ENCODE peak calls at places on chromosome 22, in six cellular contexts. One of them, this sample, is unnamed. For H3K36me3, the result is how much of the 10 kb centered on the place peaks cover.

GRCh38 chr22:40332319-40332781 is 13.9 kb upstream of the ADSL start:
- DNase-seq in HepG2: no peak
- DNase-seq in K562: no peak
- DNase-seq in GM23338: no peak
- DNase-seq in HCT116: no peak
- DNase-seq in SK-N-SH: peak
- DNase-seq in this sample: no peak

GRCh38 chr22:37801946-37802309 is 5.8 kb upstream of the GCAT start:
- DNase-seq in GM23338: peak
- DNase-seq in HCT116: no peak
- DNase-seq in SK-N-SH: peak
- DNase-seq in HepG2: no peak
- DNase-seq in K562: no peak
- DNase-seq in this sample: no peak

GRCh38 chr22:46063861-46064235 is 86.5 kb upstream of the PPARA start:
- DNase-seq in HCT116: no peak
- DNase-seq in SK-N-SH: no peak
- DNase-seq in GM23338: no peak
- DNase-seq in HepG2: no peak
- DNase-seq in K562: no peak
- DNase-seq in this sample: no peak

GRCh38 chr22:24521791-24522245 is 26.7 kb downstream of the UPB1 start:
- DNase-seq in HepG2: peak
- DNase-seq in SK-N-SH: peak
- DNase-seq in HCT116: peak
- DNase-seq in GM23338: peak
- DNase-seq in K562: peak
- DNase-seq in this sample: peak

GRCh38 chr22:43945632-43946390 is 9.4 kb upstream of the SAMM50 start:
- DNase-seq in SK-N-SH: peak
- DNase-seq in K562: peak
- DNase-seq in HepG2: peak
- DNase-seq in GM23338: peak
- DNase-seq in HCT116: peak
- DNase-seq in this sample: no peak

GRCh38 chr22:50302041-50302541 is 5.4 kb downstream of the PLXNB2 start:
- DNase-seq in HepG2: no peak
- DNase-seq in HCT116: no peak
- DNase-seq in K562: no peak
- DNase-seq in GM23338: no peak
- DNase-seq in SK-N-SH: no peak
- DNase-seq in this sample: no peak

GRCh38 chr22:18996376-18996900 is 60.3 kb upstream of the PRODH start:
- DNase-seq in HepG2: no peak
- DNase-seq in HCT116: no peak
- DNase-seq in GM23338: no peak
- DNase-seq in SK-N-SH: no peak
- DNase-seq in K562: no peak
- DNase-seq in this sample: no peak

GRCh38 chr22:50303515-50303847 is 4.0 kb downstream of the PLXNB2 start:
- DNase-seq in HepG2: no peak
- DNase-seq in GM23338: no peak
- DNase-seq in HCT116: no peak
- DNase-seq in K562: no peak
- DNase-seq in SK-N-SH: no peak
- DNase-seq in this sample: no peak

GRCh38 chr22:27416553-27417427 is 384.8 kb downstream of the MN1 start:
- DNase-seq in GM23338: peak
- DNase-seq in K562: no peak
- DNase-seq in SK-N-SH: peak
- DNase-seq in HCT116: no peak
- DNase-seq in HepG2: no peak
- DNase-seq in this sample: no peak

GRCh38 chr22:48588881-48589450 is 1238.7 kb downstream of the BRD1 start:
- DNase-seq in K562: no peak
- DNase-seq in GM23338: no peak
- DNase-seq in HepG2: no peak
- DNase-seq in SK-N-SH: no peak
- DNase-seq in HCT116: no peak
- DNase-seq in this sample: no peak

GRCh38 chr22:38075105-38075825 is 8.7 kb downstream of the SLC16A8 start:
- DNase-seq in HepG2: no peak
- DNase-seq in SK-N-SH: no peak
- DNase-seq in HCT116: no peak
- DNase-seq in GM23338: no peak
- DNase-seq in K562: no peak
- DNase-seq in this sample: no peak

GRCh38 chr22:45096256-45096907 is 67.3 kb upstream of the NUP50 start:
- DNase-seq in SK-N-SH: peak
- DNase-seq in HepG2: peak
- DNase-seq in HCT116: peak
- DNase-seq in GM23338: peak
- DNase-seq in K562: peak
- DNase-seq in this sample: peak

GRCh38 chr22:27204817-27205216 is 547.4 kb downstream of the MIAT start:
- DNase-seq in HCT116: no peak
- DNase-seq in K562: no peak
- DNase-seq in HepG2: no peak
- DNase-seq in SK-N-SH: no peak
- DNase-seq in GM23338: no peak
- DNase-seq in this sample: no peak

GRCh38 chr22:40345271-40345670 is 1.0 kb upstream of the ADSL start:
- DNase-seq in GM23338: no peak
- DNase-seq in HepG2: no peak
- DNase-seq in SK-N-SH: no peak
- DNase-seq in K562: no peak
- DNase-seq in HCT116: no peak
- DNase-seq in this sample: no peak

GRCh38 chr22:43317252-43317651 is 25.9 kb downstream of the SCUBE1 start:
- DNase-seq in HepG2: no peak
- DNase-seq in GM23338: no peak
- DNase-seq in K562: no peak
- DNase-seq in SK-N-SH: peak
- DNase-seq in HCT116: no peak
- DNase-seq in this sample: no peak

GRCh38 chr22:45603631-45604030 is 68.0 kb upstream of the ATXN10 start:
- DNase-seq in HCT116: no peak
- DNase-seq in HepG2: no peak
- DNase-seq in GM23338: no peak
- DNase-seq in K562: no peak
- DNase-seq in SK-N-SH: no peak
- DNase-seq in this sample: no peak

GRCh38 chr22:19178065-19178658 is 374 bp downstream of the SLC25A1 start:
- DNase-seq in HepG2: peak
- DNase-seq in HCT116: no peak
- DNase-seq in K562: peak
- DNase-seq in GM23338: peak
- DNase-seq in SK-N-SH: peak
- DNase-seq in this sample: no peak

DNA sequence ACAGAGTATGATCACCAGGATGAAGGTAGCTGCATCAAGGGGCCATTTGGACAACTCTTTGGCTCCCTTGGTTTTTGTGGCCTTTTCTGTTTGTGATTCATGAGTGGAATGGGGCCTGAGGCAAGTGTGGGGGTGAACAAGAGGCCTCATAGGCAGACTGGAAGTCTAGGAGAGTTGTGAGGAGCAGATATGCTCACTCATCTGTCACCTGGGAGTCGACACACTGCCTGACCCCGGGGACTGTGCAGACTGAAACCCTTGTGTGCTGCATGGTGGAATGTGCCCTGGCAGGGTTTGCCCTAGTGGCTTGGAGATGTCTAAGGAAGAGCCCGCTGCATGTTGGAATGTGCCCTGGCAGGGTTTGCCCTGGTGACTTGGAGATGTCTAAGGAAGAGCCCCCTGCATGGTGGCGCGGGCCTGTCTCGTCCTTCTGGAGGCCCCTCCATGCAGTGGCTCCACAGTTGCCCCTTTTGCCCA is 60.0 kb downstream of the MED15 start:
- DNase-seq in HepG2: no peak
- DNase-seq in HCT116: no peak
- DNase-seq in SK-N-SH: no peak
- DNase-seq in GM23338: no peak
- DNase-seq in K562: no peak
- DNase-seq in this sample: no peak
- H3K36me3 ChIP-seq in HepG2: half or more
- H3K36me3 ChIP-seq in HCT116: under half
- H3K36me3 ChIP-seq in SK-N-SH: half or more
- H3K36me3 ChIP-seq in GM23338: under half
- H3K36me3 ChIP-seq in K562: half or more
- H3K36me3 ChIP-seq in this sample: under half

DNA sequence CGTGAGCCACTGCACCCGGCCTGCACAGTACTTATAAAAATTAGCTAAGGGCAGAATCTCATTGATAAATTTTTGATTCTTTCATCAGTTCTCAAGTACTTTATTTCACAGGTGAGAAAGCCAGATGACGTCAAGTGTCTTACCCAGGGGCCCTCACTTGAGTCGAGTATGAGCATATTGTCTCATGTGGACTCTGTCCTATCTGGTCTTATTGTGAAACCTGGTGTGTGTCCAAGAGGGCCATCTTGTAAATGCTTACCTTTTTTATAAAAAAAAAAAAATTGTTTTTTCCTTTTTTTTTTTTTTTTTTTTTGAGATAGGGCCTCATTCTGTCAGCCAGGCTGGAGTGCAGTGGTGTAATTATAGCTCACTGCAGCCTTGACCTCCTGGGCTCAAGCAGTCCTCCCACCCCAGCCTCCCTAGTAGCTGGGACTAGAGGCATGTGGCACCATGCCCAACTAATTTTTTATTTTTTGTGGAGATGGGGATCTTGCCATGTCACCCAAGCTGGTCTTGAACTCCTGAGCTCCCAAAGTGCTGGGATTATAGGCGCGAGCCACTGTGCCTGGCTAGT is 6.0 kb downstream of the ACO2 start:
- DNase-seq in GM23338: no peak
- DNase-seq in HepG2: peak
- DNase-seq in K562: no peak
- DNase-seq in HCT116: no peak
- DNase-seq in SK-N-SH: no peak
- DNase-seq in this sample: no peak
- TF ChIP-seq REST in GM23338: no peak
- TF ChIP-seq REST in HepG2: no peak
- TF ChIP-seq REST in K562: no peak
- TF ChIP-seq REST in HCT116: no peak
- TF ChIP-seq REST in SK-N-SH: no peak
- TF ChIP-seq REST in this sample: no peak

DNA sequence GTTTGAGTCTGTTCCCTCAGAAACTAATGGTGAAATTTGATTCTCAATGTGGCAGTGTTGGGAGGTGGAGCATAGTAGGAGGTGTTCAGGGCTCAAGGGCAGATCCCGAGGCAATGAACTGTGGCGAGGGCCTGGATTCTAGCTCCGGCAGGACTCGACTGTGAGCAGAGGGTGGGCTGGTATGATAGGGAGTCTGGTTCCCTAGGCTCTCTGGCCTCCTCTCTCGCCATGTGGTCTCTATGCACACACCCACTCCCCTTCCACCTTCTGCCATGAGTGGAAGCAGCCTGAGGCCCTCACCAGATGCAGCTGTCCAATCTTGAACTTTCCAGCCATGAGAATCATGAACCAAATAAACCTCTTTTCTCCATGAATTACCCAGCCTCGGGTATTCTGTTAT is 32.3 kb downstream of the ATP6V1E1 start:
- DNase-seq in HepG2: no peak
- DNase-seq in K562: no peak
- DNase-seq in GM23338: no peak
- DNase-seq in SK-N-SH: no peak
- DNase-seq in HCT116: no peak
- DNase-seq in this sample: no peak
- H3K36me3 ChIP-seq in HepG2: under half
- H3K36me3 ChIP-seq in K562: half or more
- H3K36me3 ChIP-seq in GM23338: half or more
- H3K36me3 ChIP-seq in SK-N-SH: half or more
- H3K36me3 ChIP-seq in HCT116: half or more
- H3K36me3 ChIP-seq in this sample: under half

GRCh38 chr22:29199702-29200400 is 5.8 kb upstream of the EMID1 start:
- DNase-seq in HepG2: no peak
- DNase-seq in K562: no peak
- DNase-seq in SK-N-SH: no peak
- DNase-seq in GM23338: no peak
- DNase-seq in HCT116: no peak
- DNase-seq in this sample: no peak
- TF ChIP-seq REST in HepG2: no peak
- TF ChIP-seq REST in K562: no peak
- TF ChIP-seq REST in SK-N-SH: no peak
- TF ChIP-seq REST in GM23338: no peak
- TF ChIP-seq REST in HCT116: no peak
- TF ChIP-seq REST in this sample: no peak

This sample was measured in Panc1.